ENCODE peak calls at places on chromosomes 16 and 17, in seven cellular contexts. I is stimulated activated CD4-positive, alpha-beta T cell treated with anti-CD3 and anti-CD28 coated beads, Interleukin-4, amount 100 ng/mL, for 48 hours; V is glomerular endothelial cell; B is tibial artery; E is HAP-1; R is erythroblast; X is kidney epithelial cell. G is an unnamed sample.

GRCh38 chr16:1642753-1643152 is 30.6 kb downstream of the CRAMP1 start:
- DNase-seq in V (no peak), X (no peak), E (no peak), I (no peak), B (no peak), R (no peak), G (no peak)

GRCh38 chr17:37828313-37829124 is 83.7 kb upstream of the HNF1B start:
- DNase-seq in R (peak), V (no peak), B (peak), E (no peak), X (no peak), I (no peak), G (no peak)

GRCh38 chr17:44501866-44502265 is 1.3 kb downstream of the GPATCH8 start:
- DNase-seq in E (no peak), V (no peak), I (no peak), R (peak), B (no peak), X (no peak), G (no peak)

GRCh38 chr17:2954898-2955445 is 108.4 kb downstream of the OR1D5 start:
- DNase-seq in R (no peak), V (peak), B (no peak), E (no peak), X (peak), I (no peak), G (peak)

GRCh38 chr17:37274432-37274831 is 101.4 kb upstream of the C17orf78 start:
- DNase-seq in R (no peak), X (no peak), E (no peak), B (no peak), I (no peak), V (no peak), G (no peak)

GRCh38 chr17:36665417-36665816 is 64.0 kb downstream of the MRM1 start:
- DNase-seq in I (no peak), V (no peak), B (no peak), R (no peak), X (no peak), E (no peak), G (no peak)

GRCh38 chr17:34226011-34226410 is 29.1 kb upstream of the CCL2 start:
- DNase-seq in V (no peak), X (no peak), I (no peak), E (no peak), R (no peak), B (no peak), G (no peak)

GRCh38 chr16:87919681-87919994 is 16.7 kb downstream of the CA5A start:
- DNase-seq in E (no peak), X (no peak), B (no peak), V (no peak), I (no peak), R (no peak), G (no peak)

GRCh38 chr17:30969989-30970680 is 704 bp upstream of the RNF135 start:
- DNase-seq in E (peak), X (no peak), I (no peak), V (no peak), B (no peak), R (peak), G (no peak)

GRCh38 chr17:2055494-2056220 is 754 bp downstream of the HIC1 start:
- DNase-seq in R (no peak), X (no peak), V (no peak), E (no peak), I (no peak), B (no peak), G (no peak)

GRCh38 chr17:20775331-20775730 is 195.8 kb downstream of the CDRT15L2 start:
- DNase-seq in X (no peak), E (no peak), V (no peak), B (no peak), R (no peak), I (no peak), G (no peak)

GRCh38 chr17:62309381-62309780 is 71.0 kb upstream of the EFCAB3 start:
- DNase-seq in V (no peak), X (no peak), R (no peak), E (no peak), I (no peak), B (no peak), G (no peak)

GRCh38 chr16:19994771-19995170 is 78.9 kb downstream of the GPR139 start:
- DNase-seq in I (no peak), V (no peak), R (no peak), X (no peak), E (no peak), B (no peak), G (no peak)

GRCh38 chr17:596287-596686 is 118.4 kb downstream of the VPS53 start:
- DNase-seq in X (no peak), R (peak), E (no peak), B (no peak), V (no peak), I (no peak), G (no peak)

GRCh38 chr17:30372755-30373154 is 6.0 kb upstream of the CPD start:
- DNase-seq in I (peak), E (no peak), B (no peak), V (no peak), X (peak), R (no peak), G (peak)

GRCh38 chr17:18040287-18040858 is 1.2 kb downstream of the GID4 start:
- DNase-seq in V (no peak), X (no peak), I (no peak), R (no peak), B (no peak), E (no peak), G (no peak)

GRCh38 chr16:12341423-12341822 is 364.9 kb downstream of the SNX29 start:
- DNase-seq in I (no peak), R (no peak), X (peak), V (no peak), E (no peak), B (no peak), G (no peak)

G was measured in epithelial cell of prostate.